ENCODE peak calls at places on chromosomes 2 and 18, in eight cellular contexts. One of them, this sample, is unnamed. For H3K27me3, the result is how much of the 10 kb centered on the place peaks cover.

GRCh38 chr2:65403529-65403915 is 28.9 kb downstream of the SPRED2 start:
- DNase-seq in astrocyte: no peak
- DNase-seq in right cardiac atrium: no peak
- DNase-seq in stomach: no peak
- DNase-seq in K562: no peak
- DNase-seq in IMR-90: no peak
- DNase-seq in uterus: no peak
- DNase-seq in sigmoid colon: no peak
- DNase-seq in this sample: no peak

GRCh38 chr2:198135481-198135934 is 331.1 kb downstream of the PLCL1 start:
- DNase-seq in IMR-90: no peak
- DNase-seq in right cardiac atrium: no peak
- DNase-seq in uterus: no peak
- DNase-seq in K562: no peak
- DNase-seq in astrocyte: no peak
- DNase-seq in sigmoid colon: no peak
- DNase-seq in stomach: no peak
- DNase-seq in this sample: no peak

GRCh38 chr2:242075683-242076082 is 206.2 kb downstream of the RTP5 start:
- DNase-seq in stomach: peak
- DNase-seq in K562: no peak
- DNase-seq in right cardiac atrium: no peak
- DNase-seq in astrocyte: peak
- DNase-seq in sigmoid colon: no peak
- DNase-seq in uterus: no peak
- DNase-seq in IMR-90: no peak
- DNase-seq in this sample: no peak

GRCh38 chr18:79540161-79540913 is 139.3 kb upstream of the CTDP1 start:
- DNase-seq in uterus: no peak
- DNase-seq in astrocyte: no peak
- DNase-seq in IMR-90: no peak
- DNase-seq in sigmoid colon: peak
- DNase-seq in stomach: peak
- DNase-seq in right cardiac atrium: peak
- DNase-seq in K562: no peak
- DNase-seq in this sample: no peak

GRCh38 chr2:147364597-147364996 is 480.2 kb upstream of the ACVR2A start:
- DNase-seq in right cardiac atrium: no peak
- DNase-seq in IMR-90: no peak
- DNase-seq in K562: no peak
- DNase-seq in astrocyte: no peak
- DNase-seq in stomach: no peak
- DNase-seq in sigmoid colon: no peak
- DNase-seq in uterus: no peak
- DNase-seq in this sample: peak

GRCh38 chr18:9771261-9771976 is 63.3 kb downstream of the RAB31 start:
- DNase-seq in K562: peak
- DNase-seq in right cardiac atrium: peak
- DNase-seq in IMR-90: peak
- DNase-seq in astrocyte: peak
- DNase-seq in sigmoid colon: peak
- DNase-seq in stomach: peak
- DNase-seq in uterus: peak
- DNase-seq in this sample: peak

GRCh38 chr2:232300894-232301387 is 77.6 kb upstream of the ALPP start:
- DNase-seq in K562: no peak
- DNase-seq in right cardiac atrium: no peak
- DNase-seq in IMR-90: peak
- DNase-seq in uterus: no peak
- DNase-seq in astrocyte: no peak
- DNase-seq in sigmoid colon: no peak
- DNase-seq in stomach: no peak
- DNase-seq in this sample: no peak

GRCh38 chr2:133512121-133512520 is 56.1 kb downstream of the NCKAP5 start:
- DNase-seq in K562: no peak
- DNase-seq in astrocyte: no peak
- DNase-seq in right cardiac atrium: no peak
- DNase-seq in stomach: no peak
- DNase-seq in sigmoid colon: no peak
- DNase-seq in uterus: no peak
- DNase-seq in IMR-90: no peak
- DNase-seq in this sample: no peak

GRCh38 chr2:201888476-201888875 is 82.1 kb downstream of the CDK15 start:
- DNase-seq in sigmoid colon: no peak
- DNase-seq in uterus: no peak
- DNase-seq in stomach: no peak
- DNase-seq in K562: no peak
- DNase-seq in right cardiac atrium: no peak
- DNase-seq in IMR-90: no peak
- DNase-seq in astrocyte: no peak
- DNase-seq in this sample: no peak

GRCh38 chr18:10072659-10073309 is 159.0 kb downstream of the VAPA start:
- DNase-seq in astrocyte: peak
- DNase-seq in IMR-90: peak
- DNase-seq in stomach: no peak
- DNase-seq in uterus: no peak
- DNase-seq in K562: no peak
- DNase-seq in sigmoid colon: no peak
- DNase-seq in right cardiac atrium: no peak
- DNase-seq in this sample: no peak

GRCh38 chr2:2681611-2682295 is 350.7 kb upstream of the MYT1L start:
- DNase-seq in uterus: no peak
- DNase-seq in right cardiac atrium: no peak
- DNase-seq in astrocyte: no peak
- DNase-seq in sigmoid colon: no peak
- DNase-seq in IMR-90: no peak
- DNase-seq in stomach: no peak
- DNase-seq in K562: no peak
- DNase-seq in this sample: no peak

GRCh38 chr2:45134726-45135125 is 125.5 kb upstream of the SIX2 start:
- DNase-seq in sigmoid colon: no peak
- DNase-seq in stomach: no peak
- DNase-seq in IMR-90: peak
- DNase-seq in uterus: no peak
- DNase-seq in astrocyte: no peak
- DNase-seq in right cardiac atrium: no peak
- DNase-seq in K562: no peak
- DNase-seq in this sample: no peak

GRCh38 chr2:19569300-19569791 is 210.9 kb upstream of the OSR1 start:
- DNase-seq in IMR-90: peak
- DNase-seq in K562: no peak
- DNase-seq in astrocyte: no peak
- DNase-seq in stomach: no peak
- DNase-seq in uterus: no peak
- DNase-seq in sigmoid colon: no peak
- DNase-seq in right cardiac atrium: no peak
- DNase-seq in this sample: no peak

GRCh38 chr2:20050712-20051517 is 513 bp downstream of the LAPTM4A start:
- DNase-seq in right cardiac atrium: peak
- DNase-seq in sigmoid colon: peak
- DNase-seq in uterus: peak
- DNase-seq in astrocyte: peak
- DNase-seq in K562: peak
- DNase-seq in stomach: peak
- DNase-seq in IMR-90: peak
- DNase-seq in this sample: no peak

GRCh38 chr18:63314991-63315662 is 4.4 kb downstream of the BCL2 start:
- DNase-seq in stomach: no peak
- DNase-seq in astrocyte: no peak
- DNase-seq in sigmoid colon: no peak
- DNase-seq in uterus: no peak
- DNase-seq in K562: no peak
- DNase-seq in right cardiac atrium: no peak
- DNase-seq in IMR-90: no peak
- DNase-seq in this sample: no peak
- H3K4me3 ChIP-seq in stomach: peak
- H3K4me3 ChIP-seq in astrocyte: no peak
- H3K4me3 ChIP-seq in sigmoid colon: peak
- H3K4me3 ChIP-seq in uterus: peak
- H3K4me3 ChIP-seq in K562: no peak
- H3K4me3 ChIP-seq in right cardiac atrium: no peak
- H3K4me3 ChIP-seq in IMR-90: no peak
- H3K4me3 ChIP-seq in this sample: peak

GRCh38 chr2:182866095-182866460 is 359 bp downstream of the FRZB start:
- DNase-seq in IMR-90: no peak
- DNase-seq in K562: no peak
- DNase-seq in sigmoid colon: peak
- DNase-seq in right cardiac atrium: peak
- DNase-seq in stomach: no peak
- DNase-seq in uterus: peak
- DNase-seq in astrocyte: no peak
- DNase-seq in this sample: no peak
- H3K27me3 ChIP-seq in IMR-90: under half
- H3K27me3 ChIP-seq in K562: under half
- H3K27me3 ChIP-seq in sigmoid colon: under half
- H3K27me3 ChIP-seq in right cardiac atrium: under half
- H3K27me3 ChIP-seq in stomach: under half
- H3K27me3 ChIP-seq in uterus: under half
- H3K27me3 ChIP-seq in astrocyte: under half
- H3K27me3 ChIP-seq in this sample: under half

GRCh38 chr2:174599310-174599941 is 1.8 kb upstream of the WIPF1 start:
- DNase-seq in stomach: no peak
- DNase-seq in uterus: no peak
- DNase-seq in sigmoid colon: no peak
- DNase-seq in right cardiac atrium: no peak
- DNase-seq in IMR-90: no peak
- DNase-seq in astrocyte: no peak
- DNase-seq in K562: no peak
- DNase-seq in this sample: no peak

GRCh38 chr2:174597347-174598047 is at the start of gene WIPF1:
- DNase-seq in stomach: no peak
- DNase-seq in astrocyte: peak
- DNase-seq in sigmoid colon: no peak
- DNase-seq in right cardiac atrium: no peak
- DNase-seq in K562: no peak
- DNase-seq in uterus: no peak
- DNase-seq in IMR-90: peak
- DNase-seq in this sample: peak

GRCh38 chr2:174595415-174595814 is 2.2 kb downstream of the WIPF1 start:
- DNase-seq in stomach: no peak
- DNase-seq in IMR-90: no peak
- DNase-seq in right cardiac atrium: no peak
- DNase-seq in K562: no peak
- DNase-seq in uterus: no peak
- DNase-seq in sigmoid colon: no peak
- DNase-seq in astrocyte: no peak
- DNase-seq in this sample: no peak

GRCh38 chr2:174595904-174596397 is 1.7 kb downstream of the WIPF1 start:
- DNase-seq in K562: no peak
- DNase-seq in stomach: no peak
- DNase-seq in sigmoid colon: no peak
- DNase-seq in uterus: no peak
- DNase-seq in right cardiac atrium: no peak
- DNase-seq in astrocyte: peak
- DNase-seq in IMR-90: no peak
- DNase-seq in this sample: no peak

DNA sequence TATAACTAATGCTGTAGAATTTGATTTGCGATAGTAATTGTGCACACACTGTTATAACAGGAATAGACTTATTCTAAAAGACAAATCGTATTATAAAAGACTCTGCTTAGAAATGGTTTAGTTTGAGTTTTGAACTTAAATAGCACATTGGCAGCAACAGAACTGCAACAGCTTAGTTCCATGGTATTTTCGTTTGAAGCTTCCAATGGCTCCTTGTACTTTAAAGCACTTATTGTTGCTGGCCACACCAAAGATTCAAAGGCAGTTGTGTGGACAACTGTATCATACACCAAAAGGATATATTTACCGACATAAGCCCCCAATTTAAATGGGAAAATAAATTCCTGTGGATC is 634 bp downstream of the WIPF1 start:
- DNase-seq in K562: no peak
- DNase-seq in right cardiac atrium: no peak
- DNase-seq in stomach: no peak
- DNase-seq in astrocyte: no peak
- DNase-seq in uterus: no peak
- DNase-seq in IMR-90: peak
- DNase-seq in sigmoid colon: no peak
- DNase-seq in this sample: no peak
- H3K4me3 ChIP-seq in K562: no peak
- H3K4me3 ChIP-seq in right cardiac atrium: peak
- H3K4me3 ChIP-seq in stomach: peak
- H3K4me3 ChIP-seq in astrocyte: no peak
- H3K4me3 ChIP-seq in uterus: no peak
- H3K4me3 ChIP-seq in IMR-90: no peak
- H3K4me3 ChIP-seq in sigmoid colon: peak
- H3K4me3 ChIP-seq in this sample: peak

DNA sequence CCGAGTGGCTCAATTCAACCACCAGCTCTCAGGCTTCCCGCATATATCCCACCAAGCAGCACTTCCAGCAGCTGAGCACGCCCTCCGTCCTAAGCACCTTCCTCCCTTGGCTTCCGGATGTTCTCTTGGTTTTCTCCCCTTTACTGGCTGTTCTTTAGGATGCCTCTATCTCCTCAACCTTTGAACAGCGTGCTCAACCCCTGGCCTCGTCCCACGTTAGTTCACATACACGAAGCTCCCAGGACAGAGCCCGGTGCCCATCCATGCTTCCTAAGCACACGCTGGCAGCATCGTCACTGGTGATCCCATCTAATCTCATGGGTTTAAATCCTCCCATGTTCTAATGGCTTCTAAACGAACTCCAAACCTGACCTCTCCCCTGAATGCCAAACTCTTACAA is 3.7 kb downstream of the CYS1 start:
- DNase-seq in sigmoid colon: no peak
- DNase-seq in right cardiac atrium: no peak
- DNase-seq in astrocyte: no peak
- DNase-seq in IMR-90: no peak
- DNase-seq in uterus: no peak
- DNase-seq in stomach: no peak
- DNase-seq in K562: no peak
- DNase-seq in this sample: no peak
- H3K27me3 ChIP-seq in sigmoid colon: under half
- H3K27me3 ChIP-seq in right cardiac atrium: under half
- H3K27me3 ChIP-seq in astrocyte: under half
- H3K27me3 ChIP-seq in IMR-90: half or more
- H3K27me3 ChIP-seq in uterus: under half
- H3K27me3 ChIP-seq in stomach: half or more
- H3K27me3 ChIP-seq in K562: half or more
- H3K27me3 ChIP-seq in this sample: under half

This sample was measured in GM06990.